ENCODE peak calls at places on chromosomes 16 and 17, in seven cellular contexts. One of them, this sample, is unnamed.

GRCh38 chr17:44878627-44879221 is 20.5 kb downstream of the EFTUD2 start:
- DNase-seq in suprapubic skin: no peak
- DNase-seq in nucleus accumbens: no peak
- DNase-seq in activated T-cell treated with anti-CD3 and anti-CD28 coated beads for 1 hour: peak
- DNase-seq in activated CD4-positive, CD25-positive, alpha-beta regulatory T cell: no peak
- DNase-seq in activated T-helper 1 cell treated with Interleukin-2 at 50 U/mL for 16 hours: no peak
- DNase-seq in MG63: no peak
- DNase-seq in this sample: peak

GRCh38 chr16:68478526-68479249 is 30.4 kb upstream of the SMPD3 start:
- DNase-seq in activated CD4-positive, CD25-positive, alpha-beta regulatory T cell: no peak
- DNase-seq in nucleus accumbens: no peak
- DNase-seq in suprapubic skin: no peak
- DNase-seq in activated T-helper 1 cell treated with Interleukin-2 at 50 U/mL for 16 hours: no peak
- DNase-seq in MG63: no peak
- DNase-seq in activated T-cell treated with anti-CD3 and anti-CD28 coated beads for 1 hour: no peak
- DNase-seq in this sample: no peak

GRCh38 chr17:59680314-59680713 is 26.9 kb downstream of the PTRH2 start:
- DNase-seq in activated T-cell treated with anti-CD3 and anti-CD28 coated beads for 1 hour: no peak
- DNase-seq in activated T-helper 1 cell treated with Interleukin-2 at 50 U/mL for 16 hours: no peak
- DNase-seq in suprapubic skin: no peak
- DNase-seq in nucleus accumbens: no peak
- DNase-seq in MG63: peak
- DNase-seq in activated CD4-positive, CD25-positive, alpha-beta regulatory T cell: no peak
- DNase-seq in this sample: no peak

GRCh38 chr17:77675816-77676799 is 282.4 kb upstream of the TNRC6C start:
- DNase-seq in activated T-helper 1 cell treated with Interleukin-2 at 50 U/mL for 16 hours: no peak
- DNase-seq in activated CD4-positive, CD25-positive, alpha-beta regulatory T cell: no peak
- DNase-seq in MG63: no peak
- DNase-seq in suprapubic skin: no peak
- DNase-seq in nucleus accumbens: no peak
- DNase-seq in activated T-cell treated with anti-CD3 and anti-CD28 coated beads for 1 hour: no peak
- DNase-seq in this sample: no peak

GRCh38 chr17:78919816-78920516 is 5.2 kb downstream of the TIMP2 start:
- DNase-seq in MG63: no peak
- DNase-seq in activated T-cell treated with anti-CD3 and anti-CD28 coated beads for 1 hour: no peak
- DNase-seq in activated CD4-positive, CD25-positive, alpha-beta regulatory T cell: no peak
- DNase-seq in activated T-helper 1 cell treated with Interleukin-2 at 50 U/mL for 16 hours: no peak
- DNase-seq in suprapubic skin: no peak
- DNase-seq in nucleus accumbens: no peak
- DNase-seq in this sample: no peak

GRCh38 chr17:73170921-73171320 is 6.1 kb downstream of the SSTR2 start:
- DNase-seq in activated T-cell treated with anti-CD3 and anti-CD28 coated beads for 1 hour: no peak
- DNase-seq in activated CD4-positive, CD25-positive, alpha-beta regulatory T cell: no peak
- DNase-seq in nucleus accumbens: no peak
- DNase-seq in suprapubic skin: no peak
- DNase-seq in activated T-helper 1 cell treated with Interleukin-2 at 50 U/mL for 16 hours: no peak
- DNase-seq in MG63: no peak
- DNase-seq in this sample: no peak

GRCh38 chr17:58328195-58329034 is at the start of gene TSPOAP1:
- DNase-seq in suprapubic skin: no peak
- DNase-seq in MG63: no peak
- DNase-seq in activated T-cell treated with anti-CD3 and anti-CD28 coated beads for 1 hour: peak
- DNase-seq in activated CD4-positive, CD25-positive, alpha-beta regulatory T cell: peak
- DNase-seq in nucleus accumbens: no peak
- DNase-seq in activated T-helper 1 cell treated with Interleukin-2 at 50 U/mL for 16 hours: peak
- DNase-seq in this sample: no peak

GRCh38 chr16:27228036-27228435 is 24.7 kb downstream of the KDM8 start:
- DNase-seq in nucleus accumbens: no peak
- DNase-seq in activated T-helper 1 cell treated with Interleukin-2 at 50 U/mL for 16 hours: no peak
- DNase-seq in activated T-cell treated with anti-CD3 and anti-CD28 coated beads for 1 hour: no peak
- DNase-seq in suprapubic skin: no peak
- DNase-seq in activated CD4-positive, CD25-positive, alpha-beta regulatory T cell: no peak
- DNase-seq in MG63: no peak
- DNase-seq in this sample: no peak

GRCh38 chr16:75919664-75920063 is 193.4 kb upstream of the CPHXL start:
- DNase-seq in suprapubic skin: no peak
- DNase-seq in activated T-cell treated with anti-CD3 and anti-CD28 coated beads for 1 hour: no peak
- DNase-seq in activated CD4-positive, CD25-positive, alpha-beta regulatory T cell: no peak
- DNase-seq in activated T-helper 1 cell treated with Interleukin-2 at 50 U/mL for 16 hours: no peak
- DNase-seq in nucleus accumbens: no peak
- DNase-seq in MG63: peak
- DNase-seq in this sample: no peak

GRCh38 chr16:56848056-56848936 is 16.7 kb upstream of the SLC12A3 start:
- DNase-seq in MG63: peak
- DNase-seq in nucleus accumbens: no peak
- DNase-seq in activated T-helper 1 cell treated with Interleukin-2 at 50 U/mL for 16 hours: no peak
- DNase-seq in suprapubic skin: peak
- DNase-seq in activated T-cell treated with anti-CD3 and anti-CD28 coated beads for 1 hour: no peak
- DNase-seq in activated CD4-positive, CD25-positive, alpha-beta regulatory T cell: no peak
- DNase-seq in this sample: peak

GRCh38 chr16:81505011-81505660 is 60.5 kb downstream of the CMIP start:
- DNase-seq in MG63: no peak
- DNase-seq in nucleus accumbens: no peak
- DNase-seq in activated T-helper 1 cell treated with Interleukin-2 at 50 U/mL for 16 hours: no peak
- DNase-seq in activated CD4-positive, CD25-positive, alpha-beta regulatory T cell: no peak
- DNase-seq in activated T-cell treated with anti-CD3 and anti-CD28 coated beads for 1 hour: no peak
- DNase-seq in suprapubic skin: no peak
- DNase-seq in this sample: no peak

GRCh38 chr16:67399749-67400704 is 6.7 kb upstream of the TPPP3 start:
- DNase-seq in suprapubic skin: no peak
- DNase-seq in nucleus accumbens: no peak
- DNase-seq in activated T-cell treated with anti-CD3 and anti-CD28 coated beads for 1 hour: no peak
- DNase-seq in activated T-helper 1 cell treated with Interleukin-2 at 50 U/mL for 16 hours: no peak
- DNase-seq in activated CD4-positive, CD25-positive, alpha-beta regulatory T cell: no peak
- DNase-seq in MG63: no peak
- DNase-seq in this sample: no peak

GRCh38 chr16:68275611-68276191 is 11.4 kb downstream of the SLC7A6 start:
- DNase-seq in activated CD4-positive, CD25-positive, alpha-beta regulatory T cell: peak
- DNase-seq in MG63: no peak
- DNase-seq in activated T-cell treated with anti-CD3 and anti-CD28 coated beads for 1 hour: peak
- DNase-seq in activated T-helper 1 cell treated with Interleukin-2 at 50 U/mL for 16 hours: no peak
- DNase-seq in nucleus accumbens: no peak
- DNase-seq in suprapubic skin: no peak
- DNase-seq in this sample: no peak

GRCh38 chr16:72199938-72200337 is 28.0 kb upstream of the PMFBP1 start:
- DNase-seq in MG63: no peak
- DNase-seq in suprapubic skin: no peak
- DNase-seq in activated T-helper 1 cell treated with Interleukin-2 at 50 U/mL for 16 hours: no peak
- DNase-seq in activated T-cell treated with anti-CD3 and anti-CD28 coated beads for 1 hour: no peak
- DNase-seq in nucleus accumbens: no peak
- DNase-seq in activated CD4-positive, CD25-positive, alpha-beta regulatory T cell: no peak
- DNase-seq in this sample: no peak

GRCh38 chr17:27764589-27764988 is 35.7 kb downstream of the NOS2 start:
- DNase-seq in activated T-helper 1 cell treated with Interleukin-2 at 50 U/mL for 16 hours: no peak
- DNase-seq in activated T-cell treated with anti-CD3 and anti-CD28 coated beads for 1 hour: no peak
- DNase-seq in MG63: no peak
- DNase-seq in suprapubic skin: no peak
- DNase-seq in nucleus accumbens: no peak
- DNase-seq in activated CD4-positive, CD25-positive, alpha-beta regulatory T cell: no peak
- DNase-seq in this sample: no peak

GRCh38 chr17:43176119-43176570 is 5.1 kb downstream of the NBR1 start:
- DNase-seq in nucleus accumbens: no peak
- DNase-seq in MG63: no peak
- DNase-seq in suprapubic skin: no peak
- DNase-seq in activated T-cell treated with anti-CD3 and anti-CD28 coated beads for 1 hour: no peak
- DNase-seq in activated CD4-positive, CD25-positive, alpha-beta regulatory T cell: no peak
- DNase-seq in activated T-helper 1 cell treated with Interleukin-2 at 50 U/mL for 16 hours: no peak
- DNase-seq in this sample: no peak

GRCh38 chr17:60139438-60140285 is 10.1 kb upstream of the CA4 start:
- DNase-seq in nucleus accumbens: no peak
- DNase-seq in suprapubic skin: no peak
- DNase-seq in activated CD4-positive, CD25-positive, alpha-beta regulatory T cell: peak
- DNase-seq in activated T-helper 1 cell treated with Interleukin-2 at 50 U/mL for 16 hours: peak
- DNase-seq in MG63: peak
- DNase-seq in activated T-cell treated with anti-CD3 and anti-CD28 coated beads for 1 hour: peak
- DNase-seq in this sample: peak

GRCh38 chr17:15048381-15048780 is 216.7 kb downstream of the PMP22 start:
- DNase-seq in nucleus accumbens: no peak
- DNase-seq in activated T-helper 1 cell treated with Interleukin-2 at 50 U/mL for 16 hours: no peak
- DNase-seq in activated T-cell treated with anti-CD3 and anti-CD28 coated beads for 1 hour: no peak
- DNase-seq in MG63: no peak
- DNase-seq in activated CD4-positive, CD25-positive, alpha-beta regulatory T cell: no peak
- DNase-seq in suprapubic skin: no peak
- DNase-seq in this sample: no peak

GRCh38 chr16:30113031-30113710 is at the start of gene GDPD3:
- DNase-seq in activated T-cell treated with anti-CD3 and anti-CD28 coated beads for 1 hour: no peak
- DNase-seq in activated T-helper 1 cell treated with Interleukin-2 at 50 U/mL for 16 hours: no peak
- DNase-seq in MG63: peak
- DNase-seq in nucleus accumbens: no peak
- DNase-seq in activated CD4-positive, CD25-positive, alpha-beta regulatory T cell: no peak
- DNase-seq in suprapubic skin: no peak
- DNase-seq in this sample: peak

GRCh38 chr17:15510361-15510760 is 42.9 kb upstream of the CDRT4 start:
- DNase-seq in activated T-cell treated with anti-CD3 and anti-CD28 coated beads for 1 hour: no peak
- DNase-seq in suprapubic skin: no peak
- DNase-seq in MG63: no peak
- DNase-seq in activated CD4-positive, CD25-positive, alpha-beta regulatory T cell: no peak
- DNase-seq in nucleus accumbens: no peak
- DNase-seq in activated T-helper 1 cell treated with Interleukin-2 at 50 U/mL for 16 hours: no peak
- DNase-seq in this sample: peak

GRCh38 chr16:46922239-46922638 is 38.1 kb downstream of the GPT2 start:
- DNase-seq in activated CD4-positive, CD25-positive, alpha-beta regulatory T cell: no peak
- DNase-seq in MG63: no peak
- DNase-seq in activated T-cell treated with anti-CD3 and anti-CD28 coated beads for 1 hour: no peak
- DNase-seq in activated T-helper 1 cell treated with Interleukin-2 at 50 U/mL for 16 hours: no peak
- DNase-seq in suprapubic skin: no peak
- DNase-seq in nucleus accumbens: no peak
- DNase-seq in this sample: no peak

GRCh38 chr16:60203525-60204124 is 1469.5 kb upstream of the GOT2 start:
- DNase-seq in activated T-cell treated with anti-CD3 and anti-CD28 coated beads for 1 hour: no peak
- DNase-seq in activated T-helper 1 cell treated with Interleukin-2 at 50 U/mL for 16 hours: no peak
- DNase-seq in suprapubic skin: no peak
- DNase-seq in MG63: no peak
- DNase-seq in nucleus accumbens: no peak
- DNase-seq in activated CD4-positive, CD25-positive, alpha-beta regulatory T cell: no peak
- DNase-seq in this sample: no peak

GRCh38 chr17:60165223-60165622 is 15.4 kb downstream of the CA4 start:
- DNase-seq in nucleus accumbens: no peak
- DNase-seq in activated CD4-positive, CD25-positive, alpha-beta regulatory T cell: no peak
- DNase-seq in MG63: no peak
- DNase-seq in activated T-helper 1 cell treated with Interleukin-2 at 50 U/mL for 16 hours: no peak
- DNase-seq in activated T-cell treated with anti-CD3 and anti-CD28 coated beads for 1 hour: no peak
- DNase-seq in suprapubic skin: no peak
- DNase-seq in this sample: no peak

GRCh38 chr17:72030067-72030899 is 90.5 kb upstream of the SOX9 start:
- DNase-seq in MG63: peak
- DNase-seq in nucleus accumbens: no peak
- DNase-seq in activated T-cell treated with anti-CD3 and anti-CD28 coated beads for 1 hour: no peak
- DNase-seq in activated CD4-positive, CD25-positive, alpha-beta regulatory T cell: no peak
- DNase-seq in activated T-helper 1 cell treated with Interleukin-2 at 50 U/mL for 16 hours: no peak
- DNase-seq in suprapubic skin: no peak
- DNase-seq in this sample: peak

GRCh38 chr17:40598928-40599627 is 33.8 kb upstream of the CCR7 start:
- DNase-seq in nucleus accumbens: no peak
- DNase-seq in activated CD4-positive, CD25-positive, alpha-beta regulatory T cell: peak
- DNase-seq in MG63: no peak
- DNase-seq in suprapubic skin: no peak
- DNase-seq in activated T-helper 1 cell treated with Interleukin-2 at 50 U/mL for 16 hours: no peak
- DNase-seq in activated T-cell treated with anti-CD3 and anti-CD28 coated beads for 1 hour: peak
- DNase-seq in this sample: peak

GRCh38 chr17:58315281-58315711 is 13.3 kb downstream of the TSPOAP1 start:
- DNase-seq in activated CD4-positive, CD25-positive, alpha-beta regulatory T cell: no peak
- DNase-seq in suprapubic skin: peak
- DNase-seq in activated T-cell treated with anti-CD3 and anti-CD28 coated beads for 1 hour: no peak
- DNase-seq in activated T-helper 1 cell treated with Interleukin-2 at 50 U/mL for 16 hours: no peak
- DNase-seq in nucleus accumbens: no peak
- DNase-seq in MG63: no peak
- DNase-seq in this sample: peak

This sample was measured in Daoy.